ENCODE peak calls at places on chromosome 13, in four cellular contexts. X is HL-60, B is GM12878, Q is K562. W is an unnamed sample.

GRCh38 chr13:81917829-81918228 is 1576.9 kb upstream of the SPRY2 start:
- DNase-seq in B (no peak), X (no peak), Q (no peak), W (no peak)

GRCh38 chr13:44759723-44760360 is 183.7 kb upstream of the TSC22D1 start:
- DNase-seq in Q (no peak), X (no peak), B (no peak), W (no peak)

GRCh38 chr13:24605923-24606372 is 74.3 kb upstream of the ATP12A start:
- DNase-seq in X (peak), Q (no peak), B (no peak), W (no peak)

GRCh38 chr13:108980237-108980636 is 350.8 kb downstream of the MYO16 start:
- DNase-seq in X (no peak), Q (no peak), B (no peak), W (no peak)

GRCh38 chr13:105806335-105806920 is 729.0 kb downstream of the EFNB2 start:
- DNase-seq in B (no peak), Q (no peak), X (no peak), W (no peak)

GRCh38 chr13:105363747-105364177 is 1171.7 kb downstream of the EFNB2 start:
- DNase-seq in Q (no peak), X (peak), B (no peak), W (no peak)

GRCh38 chr13:99870541-99870940 is 101.0 kb downstream of the ZIC5 start:
- DNase-seq in B (no peak), Q (no peak), X (no peak), W (no peak)

GRCh38 chr13:73984949-73985691 is 149.1 kb downstream of the KLF12 start:
- DNase-seq in Q (no peak), X (no peak), B (no peak), W (no peak)

GRCh38 chr13:95343944-95344343 is 42.7 kb upstream of the ABCC4 start:
- DNase-seq in B (no peak), Q (no peak), X (no peak), W (no peak)

GRCh38 chr13:96781141-96781540 is 213.1 kb downstream of the OXGR1 start:
- DNase-seq in B (no peak), X (no peak), Q (no peak), W (no peak)

GRCh38 chr13:52848455-52849190 is at the start of gene PCDH8:
- DNase-seq in B (no peak), X (no peak), Q (no peak), W (no peak)

GRCh38 chr13:36685912-36686311 is 12.1 kb downstream of the SERTM1 start:
- DNase-seq in Q (no peak), B (no peak), X (no peak), W (no peak)

GRCh38 chr13:114071441-114071840 is 61.0 kb downstream of the RASA3 start:
- DNase-seq in X (no peak), Q (no peak), B (no peak), W (no peak)

GRCh38 chr13:98075048-98075447 is 67.8 kb upstream of the FARP1 start:
- DNase-seq in B (no peak), Q (no peak), X (no peak), W (no peak)

GRCh38 chr13:76778906-76779305 is 107.3 kb downstream of the KCTD12 start:
- DNase-seq in Q (no peak), X (no peak), B (no peak), W (no peak)

GRCh38 chr13:110341445-110342247 is 34.6 kb downstream of the COL4A2 start:
- DNase-seq in X (no peak), B (no peak), Q (no peak), W (no peak)
- TF ChIP-seq SPI1 in X (no peak), B (peak), Q (no peak), W (peak)

GRCh38 chr13:86684402-86684801 is 885.2 kb upstream of the SLITRK6 start:
- DNase-seq in Q (no peak), B (no peak), X (no peak), W (no peak)

GRCh38 chr13:86681223-86681622 is 882.0 kb upstream of the SLITRK6 start:
- DNase-seq in X (no peak), Q (no peak), B (no peak), W (no peak)
- TF ChIP-seq SPI1 in X (no peak), Q (no peak), B (no peak), W (no peak)

DNA sequence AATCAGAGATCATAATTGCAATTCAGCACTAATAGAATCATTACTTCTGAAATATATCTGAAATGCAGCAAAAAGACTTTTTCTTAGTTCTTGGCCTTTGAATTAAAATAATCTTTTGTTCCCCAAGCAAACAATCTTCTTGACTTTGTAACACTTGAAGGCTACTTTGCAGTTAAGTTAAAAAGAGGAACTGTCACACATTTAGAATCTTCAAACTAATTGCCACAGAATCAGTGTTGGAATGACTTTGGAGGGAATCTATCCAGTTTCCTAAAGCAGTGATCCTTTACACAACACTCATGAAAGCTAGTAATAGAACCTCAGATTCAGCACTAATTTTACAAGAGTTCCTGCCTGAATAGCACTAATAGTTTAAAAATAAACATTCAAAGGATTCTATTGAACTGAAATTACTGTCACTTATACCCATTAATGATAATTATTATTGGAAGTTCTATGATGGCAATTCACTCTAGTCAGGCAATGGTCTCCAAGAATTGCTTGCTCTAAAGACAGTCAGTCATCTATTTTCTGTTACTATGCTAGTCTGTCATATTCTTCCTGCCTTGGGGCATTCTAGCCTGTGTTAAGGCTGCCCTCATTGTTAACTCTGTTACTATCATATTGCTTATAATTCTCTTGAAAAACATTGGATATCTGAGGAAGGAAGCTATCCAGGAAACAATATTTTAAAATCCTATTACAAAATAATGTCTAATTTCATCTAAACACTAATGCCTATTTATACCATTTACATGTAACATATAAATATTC is 362.4 kb downstream of the DIAPH3 start:
- DNase-seq in X (no peak), Q (no peak), B (no peak), W (no peak)
- TF ChIP-seq SPI1 in X (peak), Q (peak), B (peak), W (peak)

GRCh38 chr13:30065181-30065580 is 214.8 kb upstream of the UBL3 start:
- DNase-seq in B (no peak), X (no peak), Q (no peak), W (no peak)
- TF ChIP-seq SPI1 in B (no peak), X (no peak), Q (no peak), W (no peak)

GRCh38 chr13:112968380-112968909 is 569 bp upstream of the MCF2L start:
- DNase-seq in B (no peak), X (no peak), Q (no peak), W (no peak)
- TF ChIP-seq SPI1 in B (no peak), X (no peak), Q (no peak), W (no peak)

GRCh38 chr13:40485611-40486517 is 180.6 kb downstream of the FOXO1 start:
- DNase-seq in Q (no peak), X (no peak), B (no peak), W (peak)
- TF ChIP-seq SPI1 in Q (no peak), X (no peak), B (no peak), W (no peak)

DNA sequence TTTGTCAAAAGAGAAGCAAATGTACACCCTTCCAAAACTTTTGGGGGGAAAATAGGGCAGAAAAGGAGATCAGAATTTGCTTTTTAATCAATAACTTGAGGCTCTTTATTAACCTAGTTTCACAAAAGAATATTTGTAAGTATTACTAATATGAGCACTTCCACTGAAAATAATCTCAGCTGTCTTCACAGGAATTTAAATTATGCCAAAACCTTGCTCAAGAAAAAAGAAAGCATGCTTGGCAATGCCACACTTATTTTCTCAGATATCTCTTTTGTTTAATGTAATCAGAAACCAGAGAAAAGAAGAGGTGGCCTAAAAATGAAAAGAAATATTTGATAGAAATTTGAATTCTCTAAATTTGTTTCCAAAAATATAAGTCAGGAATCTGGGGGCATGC is 234.9 kb upstream of the GPC6 start:
- DNase-seq in B (no peak), X (no peak), Q (no peak), W (no peak)
- TF ChIP-seq SPI1 in B (no peak), X (no peak), Q (no peak), W (no peak)

W was measured in GM12891.